ENCODE peak calls at places on chromosomes 11 and 22, in ten cellular contexts. Y is LoVo; X is nephron progenitor cell; F is activated CD4-positive, alpha-beta T cell treated with anti-CD3 and anti-CD28 coated beads, Interleukin-2, amount 50 U/mL, for 48 hours; O is kidney epithelial cell; W is hypothalamus; M is upper lobe of right lung; I is NCI-H187 treated with DMSO at 0.1 percent for 48 hours; N is globus pallidus; H is kidney. D is an unnamed sample.

GRCh38 chr11:128399186-128399585 is 188.2 kb downstream of the ETS1 start:
- DNase-seq in H (no peak), Y (no peak), F (no peak), W (no peak), X (no peak), N (no peak), O (no peak), I (no peak), M (no peak), D (no peak)

GRCh38 chr11:30938801-30939200 is 352.6 kb upstream of the MPPED2 start:
- DNase-seq in W (no peak), I (no peak), M (no peak), N (no peak), H (no peak), Y (no peak), O (no peak), X (no peak), F (no peak), D (peak; percentile 26)

GRCh38 chr11:69915501-69916250 is 96.5 kb upstream of the FGF3 start:
- DNase-seq in O (no peak), X (peak; percentile 93), Y (peak; percentile 80), N (peak; percentile 11), H (peak; percentile 94), W (peak; percentile 39), I (no peak), M (peak; percentile 82), F (peak; percentile 70), D (peak; percentile 71)

GRCh38 chr11:124285610-124286344 is 28.0 kb downstream of the OR8D1 start:
- DNase-seq in O (no peak), I (no peak), F (no peak), Y (no peak), W (no peak), N (no peak), M (no peak), H (no peak), X (no peak), D (no peak)

GRCh38 chr11:1640076-1640946 is 10.7 kb downstream of the KRTAP5-5 start:
- DNase-seq in H (peak; percentile 71), M (no peak), W (no peak), X (peak; percentile 74), F (peak; percentile 26), N (no peak), O (no peak), Y (peak; percentile 29), I (no peak), D (peak; percentile 27)

GRCh38 chr11:61879152-61879551 is 12.2 kb downstream of the FADS3 start:
- DNase-seq in F (no peak), W (no peak), Y (no peak), N (no peak), I (no peak), X (no peak), O (no peak), M (no peak), H (no peak), D (no peak)

GRCh38 chr11:134342572-134343340 is 11.0 kb downstream of the GLB1L2 start:
- DNase-seq in M (no peak), O (no peak), X (no peak), W (no peak), F (no peak), Y (no peak), N (no peak), H (peak; percentile 65), I (no peak), D (no peak)

GRCh38 chr11:50267851-50268250 is 235.2 kb downstream of the OR4C45 start:
- DNase-seq in O (no peak), Y (no peak), F (no peak), W (no peak), X (no peak), H (no peak), M (no peak), I (no peak), N (no peak), D (no peak)

GRCh38 chr22:35517769-35518530 is 22.7 kb upstream of the RASD2 start:
- DNase-seq in W (no peak), H (no peak), F (no peak), O (no peak), N (no peak), X (no peak), M (no peak), Y (no peak), I (no peak), D (no peak)

GRCh38 chr22:44139773-44140172 is 41.0 kb upstream of the PARVG start:
- DNase-seq in N (no peak), W (no peak), I (no peak), O (no peak), H (peak; percentile 8), X (no peak), M (no peak), F (no peak), Y (no peak), D (no peak)

GRCh38 chr11:128895505-128895904 is 4.3 kb downstream of the KCNJ5 start:
- DNase-seq in O (no peak), W (no peak), N (no peak), Y (no peak), F (no peak), H (no peak), X (no peak), I (no peak), M (no peak), D (no peak)

GRCh38 chr11:15972838-15973237 is 383.5 kb downstream of the SOX6 start:
- DNase-seq in M (no peak), N (no peak), O (no peak), Y (no peak), W (no peak), H (no peak), F (no peak), X (no peak), I (no peak), D (peak; percentile 20)

GRCh38 chr22:35517207-35517606 is 23.4 kb upstream of the RASD2 start:
- DNase-seq in H (no peak), X (no peak), F (no peak), O (no peak), N (no peak), I (no peak), W (no peak), M (no peak), Y (no peak), D (no peak)

GRCh38 chr11:111707039-111707690 is 59.0 kb downstream of the PPP2R1B start:
- DNase-seq in O (no peak), I (no peak), X (no peak), W (peak; percentile 7), F (no peak), H (no peak), M (no peak), N (peak; percentile 51), Y (no peak), D (no peak)

GRCh38 chr22:37284807-37285355 is 2.6 kb downstream of the CYTH4 start:
- DNase-seq in H (no peak), N (peak; percentile 74), O (no peak), Y (no peak), M (peak; percentile 76), X (no peak), W (peak; percentile 23), I (no peak), F (no peak), D (no peak)

GRCh38 chr11:17991799-17992433 is 20.9 kb downstream of the SERGEF start:
- DNase-seq in M (no peak), F (peak; percentile 39), H (no peak), X (peak; percentile 49), N (no peak), Y (peak; percentile 45), O (no peak), I (peak; percentile 51), W (peak; percentile 12), D (peak; percentile 61)

GRCh38 chr11:133530501-133530835 is 1.8 kb downstream of the OPCML start:
- DNase-seq in H (no peak), I (no peak), F (no peak), X (no peak), M (no peak), Y (no peak), O (no peak), W (no peak), N (no peak), D (no peak)

GRCh38 chr11:35174666-35175065 is 35.7 kb downstream of the CD44 start:
- DNase-seq in X (no peak), I (no peak), F (no peak), O (no peak), N (no peak), M (no peak), Y (no peak), H (no peak), W (no peak), D (peak; percentile 39)

GRCh38 chr22:26585104-26585790 is 4.7 kb downstream of the TPST2 start:
- DNase-seq in M (peak; percentile 81), X (no peak), I (no peak), H (no peak), F (no peak), N (no peak), W (no peak), O (peak; percentile 35), Y (peak; percentile 36), D (peak; percentile 50)

GRCh38 chr11:21909145-21909544 is 283.7 kb upstream of the ANO5 start:
- DNase-seq in Y (no peak), W (no peak), H (no peak), M (no peak), N (no peak), F (no peak), I (no peak), O (no peak), X (no peak), D (no peak)

GRCh38 chr11:2387266-2387982 is 10.3 kb downstream of the CD81 start:
- DNase-seq in W (peak; percentile 60), N (peak; percentile 61), X (no peak), O (peak; percentile 16), H (peak; percentile 75), M (no peak), F (no peak), I (no peak), Y (no peak), D (peak; percentile 34)

GRCh38 chr11:16909375-16910035 is 104.7 kb downstream of the PLEKHA7 start:
- DNase-seq in F (no peak), W (no peak), H (no peak), I (peak; percentile 47), X (no peak), Y (no peak), N (no peak), O (no peak), M (no peak), D (no peak)

GRCh38 chr22:17302616-17303015 is 66.6 kb upstream of the CECR2 start:
- DNase-seq in X (no peak), I (no peak), M (no peak), N (no peak), W (no peak), H (no peak), Y (no peak), O (no peak), F (no peak), D (no peak)

GRCh38 chr11:44681698-44682097 is 45.1 kb upstream of the TSPAN18 start:
- DNase-seq in O (peak; percentile 43), X (no peak), H (no peak), Y (no peak), N (no peak), M (no peak), I (no peak), F (no peak), W (no peak), D (no peak)

GRCh38 chr11:4418403-4418802 is 24.9 kb upstream of the TRIM21 start:
- DNase-seq in F (no peak), I (no peak), M (no peak), Y (no peak), N (no peak), H (no peak), X (no peak), W (no peak), O (no peak), D (no peak)

GRCh38 chr11:41245184-41245583 is 214.3 kb downstream of the LRRC4C start:
- DNase-seq in F (no peak), N (no peak), O (no peak), M (peak; percentile 42), H (peak; percentile 46), X (no peak), I (no peak), Y (no peak), W (no peak), D (no peak)

GRCh38 chr11:124301482-124301881 is 12.3 kb downstream of the OR8D1 start:
- DNase-seq in F (no peak), X (no peak), O (no peak), N (no peak), W (no peak), I (no peak), H (no peak), M (no peak), Y (no peak), D (no peak)

GRCh38 chr11:20021771-20022362 is 138.4 kb downstream of the DBX1 start:
- DNase-seq in I (no peak), M (no peak), X (no peak), H (no peak), N (no peak), F (no peak), Y (no peak), W (no peak), O (no peak), D (peak; percentile 82)